ENCODE peak calls at places on chromosomes 7 and 10, in six cellular contexts. One of them, this sample, is unnamed.

GRCh38 chr10:29554660-29555059 is 80.1 kb downstream of the SVIL start:
- DNase-seq in IMR-90: peak
- DNase-seq in neuronal stem cell: no peak
- DNase-seq in H9: no peak
- DNase-seq in mesenchymal stem cell: peak
- DNase-seq in trophoblast cell: no peak
- DNase-seq in this sample: no peak

GRCh38 chr7:99040104-99040958 is 103.6 kb downstream of the SMURF1 start:
- DNase-seq in IMR-90: peak
- DNase-seq in neuronal stem cell: peak
- DNase-seq in H9: peak
- DNase-seq in mesenchymal stem cell: peak
- DNase-seq in trophoblast cell: peak
- DNase-seq in this sample: peak

GRCh38 chr7:76383089-76383944 is 24.5 kb upstream of the YWHAG start:
- DNase-seq in IMR-90: no peak
- DNase-seq in neuronal stem cell: no peak
- DNase-seq in H9: peak
- DNase-seq in mesenchymal stem cell: no peak
- DNase-seq in trophoblast cell: peak
- DNase-seq in this sample: peak

GRCh38 chr7:157046681-157047080 is 36.2 kb upstream of the MNX1 start:
- DNase-seq in IMR-90: peak
- DNase-seq in neuronal stem cell: no peak
- DNase-seq in H9: no peak
- DNase-seq in mesenchymal stem cell: no peak
- DNase-seq in trophoblast cell: peak
- DNase-seq in this sample: no peak

GRCh38 chr7:158024351-158024715 is 563.3 kb downstream of the PTPRN2 start:
- DNase-seq in IMR-90: no peak
- DNase-seq in neuronal stem cell: no peak
- DNase-seq in H9: no peak
- DNase-seq in mesenchymal stem cell: no peak
- DNase-seq in trophoblast cell: no peak
- DNase-seq in this sample: no peak

GRCh38 chr10:122044713-122045112 is 55.8 kb downstream of the TACC2 start:
- DNase-seq in IMR-90: peak
- DNase-seq in neuronal stem cell: no peak
- DNase-seq in H9: no peak
- DNase-seq in mesenchymal stem cell: peak
- DNase-seq in trophoblast cell: no peak
- DNase-seq in this sample: no peak

GRCh38 chr7:107044347-107045194 is at the start of gene PRKAR2B:
- DNase-seq in IMR-90: peak
- DNase-seq in neuronal stem cell: peak
- DNase-seq in H9: peak
- DNase-seq in mesenchymal stem cell: peak
- DNase-seq in trophoblast cell: peak
- DNase-seq in this sample: peak

GRCh38 chr7:129612112-129613015 is 844 bp downstream of the NRF1 start:
- DNase-seq in IMR-90: peak
- DNase-seq in neuronal stem cell: peak
- DNase-seq in H9: no peak
- DNase-seq in mesenchymal stem cell: peak
- DNase-seq in trophoblast cell: peak
- DNase-seq in this sample: peak

GRCh38 chr10:74822583-74823089 is 3.8 kb upstream of the KAT6B start:
- DNase-seq in IMR-90: peak
- DNase-seq in neuronal stem cell: no peak
- DNase-seq in H9: no peak
- DNase-seq in mesenchymal stem cell: no peak
- DNase-seq in trophoblast cell: no peak
- DNase-seq in this sample: no peak

GRCh38 chr10:110944997-110945396 is 25.6 kb downstream of the SHOC2 start:
- DNase-seq in IMR-90: no peak
- DNase-seq in neuronal stem cell: no peak
- DNase-seq in H9: no peak
- DNase-seq in mesenchymal stem cell: peak
- DNase-seq in trophoblast cell: peak
- DNase-seq in this sample: no peak

GRCh38 chr10:58775960-58776574 is 263.4 kb downstream of the BICC1 start:
- DNase-seq in IMR-90: peak
- DNase-seq in neuronal stem cell: no peak
- DNase-seq in H9: no peak
- DNase-seq in mesenchymal stem cell: peak
- DNase-seq in trophoblast cell: peak
- DNase-seq in this sample: no peak

GRCh38 chr7:141158562-141158961 is 84.7 kb downstream of the TMEM178B start:
- DNase-seq in IMR-90: peak
- DNase-seq in neuronal stem cell: no peak
- DNase-seq in H9: peak
- DNase-seq in mesenchymal stem cell: peak
- DNase-seq in trophoblast cell: peak
- DNase-seq in this sample: no peak

GRCh38 chr10:12321641-12322040 is 27.7 kb upstream of the CAMK1D start:
- DNase-seq in IMR-90: no peak
- DNase-seq in neuronal stem cell: no peak
- DNase-seq in H9: no peak
- DNase-seq in mesenchymal stem cell: no peak
- DNase-seq in trophoblast cell: peak
- DNase-seq in this sample: no peak

GRCh38 chr10:76010703-76011102 is 579.3 kb downstream of the LRMDA start:
- DNase-seq in IMR-90: no peak
- DNase-seq in neuronal stem cell: no peak
- DNase-seq in H9: no peak
- DNase-seq in mesenchymal stem cell: no peak
- DNase-seq in trophoblast cell: no peak
- DNase-seq in this sample: no peak

GRCh38 chr10:44980309-44981171 is 1.9 kb upstream of the DEPP1 start:
- DNase-seq in IMR-90: no peak
- DNase-seq in neuronal stem cell: no peak
- DNase-seq in H9: no peak
- DNase-seq in mesenchymal stem cell: no peak
- DNase-seq in trophoblast cell: no peak
- DNase-seq in this sample: no peak

GRCh38 chr10:69218831-69219230 is 1.3 kb upstream of the HKDC1 start:
- DNase-seq in IMR-90: no peak
- DNase-seq in neuronal stem cell: no peak
- DNase-seq in H9: no peak
- DNase-seq in mesenchymal stem cell: no peak
- DNase-seq in trophoblast cell: no peak
- DNase-seq in this sample: no peak

GRCh38 chr7:78959471-78959870 is 494.0 kb downstream of the MAGI2 start:
- DNase-seq in IMR-90: peak
- DNase-seq in neuronal stem cell: no peak
- DNase-seq in H9: no peak
- DNase-seq in mesenchymal stem cell: no peak
- DNase-seq in trophoblast cell: no peak
- DNase-seq in this sample: no peak

GRCh38 chr10:131065673-131066331 is 245.7 kb downstream of the TCERG1L start:
- DNase-seq in IMR-90: no peak
- DNase-seq in neuronal stem cell: no peak
- DNase-seq in H9: peak
- DNase-seq in mesenchymal stem cell: no peak
- DNase-seq in trophoblast cell: no peak
- DNase-seq in this sample: no peak

GRCh38 chr7:93429563-93429962 is 145.0 kb downstream of the CALCR start:
- DNase-seq in IMR-90: no peak
- DNase-seq in neuronal stem cell: no peak
- DNase-seq in H9: no peak
- DNase-seq in mesenchymal stem cell: no peak
- DNase-seq in trophoblast cell: no peak
- DNase-seq in this sample: no peak

GRCh38 chr7:157047148-157047547 is 36.7 kb upstream of the MNX1 start:
- DNase-seq in IMR-90: no peak
- DNase-seq in neuronal stem cell: no peak
- DNase-seq in H9: no peak
- DNase-seq in mesenchymal stem cell: no peak
- DNase-seq in trophoblast cell: peak
- DNase-seq in this sample: peak

GRCh38 chr7:45897042-45897690 is 8.9 kb downstream of the IGFBP1 start:
- DNase-seq in IMR-90: peak
- DNase-seq in neuronal stem cell: no peak
- DNase-seq in H9: no peak
- DNase-seq in mesenchymal stem cell: peak
- DNase-seq in trophoblast cell: no peak
- DNase-seq in this sample: no peak

GRCh38 chr10:110544958-110545537 is 22.4 kb upstream of the SMC3 start:
- DNase-seq in IMR-90: peak
- DNase-seq in neuronal stem cell: no peak
- DNase-seq in H9: no peak
- DNase-seq in mesenchymal stem cell: peak
- DNase-seq in trophoblast cell: peak
- DNase-seq in this sample: no peak

DNA sequence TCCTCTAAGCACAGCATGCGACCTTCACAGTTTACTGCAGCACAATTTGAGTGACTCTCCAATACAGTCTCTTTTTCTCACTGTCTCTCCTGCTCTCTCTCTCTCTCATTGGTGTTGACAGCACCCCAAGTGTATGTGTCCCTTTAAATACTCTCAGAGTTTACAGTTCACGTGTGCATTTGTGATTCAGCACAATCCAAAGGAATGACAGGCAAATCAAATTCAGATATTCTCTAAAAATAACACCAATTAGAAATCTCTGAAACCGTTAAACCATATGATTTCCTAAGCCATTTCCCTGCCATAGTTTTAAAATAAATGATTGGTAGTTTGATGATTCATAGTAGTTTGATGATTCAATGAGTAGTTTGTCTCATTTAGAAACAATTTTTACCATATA is 104.0 kb upstream of the GAD2 start:
- DNase-seq in IMR-90: no peak
- DNase-seq in neuronal stem cell: no peak
- DNase-seq in H9: no peak
- DNase-seq in mesenchymal stem cell: no peak
- DNase-seq in trophoblast cell: no peak
- DNase-seq in this sample: no peak
- H4K91ac ChIP-seq in IMR-90: no peak
- H4K91ac ChIP-seq in neuronal stem cell: no peak
- H4K91ac ChIP-seq in H9: no peak
- H4K91ac ChIP-seq in mesenchymal stem cell: no peak
- H4K91ac ChIP-seq in trophoblast cell: no peak
- H4K91ac ChIP-seq in this sample: no peak

GRCh38 chr10:71213761-71214440 is 1.5 kb downstream of the UNC5B start:
- DNase-seq in IMR-90: peak
- DNase-seq in neuronal stem cell: no peak
- DNase-seq in H9: no peak
- DNase-seq in mesenchymal stem cell: peak
- DNase-seq in trophoblast cell: no peak
- DNase-seq in this sample: no peak

GRCh38 chr10:71214641-71215160 is 2.3 kb downstream of the UNC5B start:
- DNase-seq in IMR-90: no peak
- DNase-seq in neuronal stem cell: no peak
- DNase-seq in H9: peak
- DNase-seq in mesenchymal stem cell: no peak
- DNase-seq in trophoblast cell: no peak
- DNase-seq in this sample: no peak

GRCh38 chr10:71212249-71213126 is at the start of gene UNC5B:
- DNase-seq in IMR-90: peak
- DNase-seq in neuronal stem cell: peak
- DNase-seq in H9: peak
- DNase-seq in mesenchymal stem cell: peak
- DNase-seq in trophoblast cell: peak
- DNase-seq in this sample: peak

GRCh38 chr10:71211759-71212248 is 566 bp upstream of the UNC5B start:
- DNase-seq in IMR-90: no peak
- DNase-seq in neuronal stem cell: no peak
- DNase-seq in H9: no peak
- DNase-seq in mesenchymal stem cell: no peak
- DNase-seq in trophoblast cell: no peak
- DNase-seq in this sample: no peak

DNA sequence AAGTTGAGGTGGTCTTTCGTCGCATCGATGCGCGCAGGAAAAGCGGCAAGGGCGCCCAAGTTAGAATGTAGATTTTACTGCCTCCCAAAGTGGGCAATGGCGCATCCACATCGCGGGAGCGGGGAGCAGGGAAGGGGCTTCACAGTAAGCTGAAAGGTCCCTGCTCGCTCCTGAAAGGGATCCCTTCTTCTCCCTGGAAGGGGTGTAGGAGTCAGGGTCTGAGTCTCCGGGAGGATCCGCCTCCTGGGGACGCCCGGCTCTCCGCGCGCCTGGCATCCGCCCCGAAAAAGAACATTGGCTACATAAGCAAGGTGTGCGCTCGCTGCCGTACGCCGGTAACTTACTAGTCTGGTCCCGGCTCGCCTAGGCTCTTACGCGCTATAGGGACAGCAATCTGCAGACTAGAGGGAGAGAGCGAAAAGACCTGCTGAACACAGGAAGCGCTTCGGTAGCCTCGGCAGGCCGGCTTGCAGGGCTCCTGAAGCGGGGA is 802 bp downstream of the UNC5B start:
- DNase-seq in IMR-90: peak
- DNase-seq in neuronal stem cell: peak
- DNase-seq in H9: peak
- DNase-seq in mesenchymal stem cell: peak
- DNase-seq in trophoblast cell: peak
- DNase-seq in this sample: no peak
- H3K27ac ChIP-seq in IMR-90: peak
- H3K27ac ChIP-seq in neuronal stem cell: no peak
- H3K27ac ChIP-seq in H9: no peak
- H3K27ac ChIP-seq in mesenchymal stem cell: no peak
- H3K27ac ChIP-seq in trophoblast cell: peak
- H3K27ac ChIP-seq in this sample: no peak

DNA sequence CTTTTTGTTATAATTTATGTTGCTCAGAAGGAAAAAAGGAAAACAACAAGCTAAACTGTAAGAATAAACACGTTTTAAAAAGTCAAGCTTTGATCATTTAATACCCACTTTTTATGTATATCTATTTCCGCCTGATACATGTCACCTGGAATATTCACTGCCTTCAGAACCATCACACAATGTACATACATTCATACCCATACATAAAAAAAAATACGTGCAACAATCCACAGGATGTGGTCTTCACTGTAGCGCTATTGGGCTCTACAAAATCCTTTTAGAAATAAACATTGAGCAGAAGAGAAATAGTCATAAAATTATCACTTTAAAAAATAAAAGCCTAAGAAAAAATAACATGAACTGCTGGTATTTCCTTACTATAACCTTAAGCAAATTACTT is 1078.9 kb upstream of the LRRTM3 start:
- DNase-seq in IMR-90: no peak
- DNase-seq in neuronal stem cell: no peak
- DNase-seq in H9: no peak
- DNase-seq in mesenchymal stem cell: no peak
- DNase-seq in trophoblast cell: no peak
- DNase-seq in this sample: no peak
- H4K91ac ChIP-seq in IMR-90: no peak
- H4K91ac ChIP-seq in neuronal stem cell: no peak
- H4K91ac ChIP-seq in H9: no peak
- H4K91ac ChIP-seq in mesenchymal stem cell: no peak
- H4K91ac ChIP-seq in trophoblast cell: no peak
- H4K91ac ChIP-seq in this sample: no peak

GRCh38 chr10:92527716-92528115 is 46.2 kb downstream of the IDE start:
- DNase-seq in IMR-90: no peak
- DNase-seq in neuronal stem cell: no peak
- DNase-seq in H9: no peak
- DNase-seq in mesenchymal stem cell: no peak
- DNase-seq in trophoblast cell: no peak
- DNase-seq in this sample: no peak

GRCh38 chr10:92530421-92530820 is 43.5 kb downstream of the IDE start:
- DNase-seq in IMR-90: peak
- DNase-seq in neuronal stem cell: no peak
- DNase-seq in H9: no peak
- DNase-seq in mesenchymal stem cell: no peak
- DNase-seq in trophoblast cell: no peak
- DNase-seq in this sample: no peak

GRCh38 chr10:92531132-92531531 is 42.8 kb downstream of the IDE start:
- DNase-seq in IMR-90: no peak
- DNase-seq in neuronal stem cell: no peak
- DNase-seq in H9: no peak
- DNase-seq in mesenchymal stem cell: no peak
- DNase-seq in trophoblast cell: no peak
- DNase-seq in this sample: no peak
- H3K27ac ChIP-seq in IMR-90: no peak
- H3K27ac ChIP-seq in neuronal stem cell: no peak
- H3K27ac ChIP-seq in H9: no peak
- H3K27ac ChIP-seq in mesenchymal stem cell: no peak
- H3K27ac ChIP-seq in trophoblast cell: no peak
- H3K27ac ChIP-seq in this sample: no peak

This sample was measured in H1.